ENCODE peak calls at places on chromosome 16, in eight cellular contexts. H is fibroblast of lung, E is SJCRH30, K is PC-9, P is cardiac muscle cell, X is small intestine, D is ovary, M is pancreas. Q is an unnamed sample.

GRCh38 chr16:66357523-66357928 is 9.0 kb upstream of the CDH5 start:
- DNase-seq in H (peak; percentile 85), E (peak; percentile 66), K (peak; percentile 59), P (peak; percentile 90), X (peak; percentile 55), D (peak; percentile 67), M (no peak), Q (no peak)

GRCh38 chr16:3401719-3402397 is 843 bp downstream of the ZNF174 start:
- DNase-seq in H (peak; percentile 6), E (peak; percentile 42), K (no peak), P (peak; percentile 17), X (no peak), D (no peak), M (no peak), Q (no peak)

GRCh38 chr16:80974649-80975376 is 31.9 kb downstream of the CMC2 start:
- DNase-seq in H (peak; percentile 10), E (no peak), K (no peak), P (no peak), X (no peak), D (no peak), M (no peak), Q (no peak)

GRCh38 chr16:11370084-11370931 is 25.0 kb downstream of the RMI2 start:
- DNase-seq in H (no peak), E (no peak), K (no peak), P (no peak), X (no peak), D (no peak), M (peak; percentile 50), Q (no peak)

GRCh38 chr16:66487580-66488235 is 60.6 kb downstream of the BEAN1 start:
- DNase-seq in H (no peak), E (no peak), K (no peak), P (no peak), X (no peak), D (peak; percentile 9), M (no peak), Q (no peak)

GRCh38 chr16:23827245-23827543 is 8.6 kb upstream of the PRKCB start:
- DNase-seq in H (no peak), E (no peak), K (no peak), P (no peak), X (no peak), D (no peak), M (no peak), Q (no peak)

GRCh38 chr16:57352636-57353047 is 5.9 kb upstream of the CCL22 start:
- DNase-seq in H (no peak), E (no peak), K (no peak), P (no peak), X (no peak), D (no peak), M (no peak), Q (no peak)

GRCh38 chr16:69334696-69335095 is 4.3 kb upstream of the PDF start:
- DNase-seq in H (no peak), E (no peak), K (no peak), P (no peak), X (no peak), D (no peak), M (peak; percentile 38), Q (no peak)

GRCh38 chr16:31874354-31875111 is 926 bp downstream of the ZNF267 start:
- DNase-seq in H (peak; percentile 47), E (no peak), K (peak; percentile 71), P (peak; percentile 51), X (peak; percentile 71), D (no peak), M (no peak), Q (no peak)

GRCh38 chr16:53744449-53744848 is 40.5 kb downstream of the FTO start:
- DNase-seq in H (no peak), E (no peak), K (peak; percentile 84), P (no peak), X (no peak), D (no peak), M (no peak), Q (peak; percentile 59)

GRCh38 chr16:526181-527014 is 1.1 kb upstream of the CAPN15 start:
- DNase-seq in H (peak; percentile 48), E (peak; percentile 90), K (peak; percentile 51), P (peak; percentile 66), X (peak; percentile 70), D (peak; percentile 54), M (no peak), Q (peak; percentile 28)

GRCh38 chr16:68265078-68265925 is 976 bp downstream of the SLC7A6 start:
- DNase-seq in H (peak; percentile 46), E (peak; percentile 33), K (peak; percentile 99), P (peak; percentile 62), X (peak; percentile 87), D (no peak), M (no peak), Q (peak; percentile 79)

GRCh38 chr16:50202926-50203624 is 50.0 kb downstream of the TENT4B start:
- DNase-seq in H (peak; percentile 93), E (peak; percentile 15), K (peak; percentile 88), P (peak; percentile 94), X (peak; percentile 34), D (peak; percentile 40), M (no peak), Q (no peak)

GRCh38 chr16:11407047-11407982 is 62.1 kb downstream of the RMI2 start:
- DNase-seq in H (peak; percentile 76), E (peak; percentile 51), K (peak; percentile 48), P (peak; percentile 84), X (peak; percentile 81), D (peak; percentile 75), M (no peak), Q (peak; percentile 75)

GRCh38 chr16:81608515-81609209 is 164.1 kb downstream of the CMIP start:
- DNase-seq in H (peak; percentile 62), E (no peak), K (no peak), P (peak; percentile 78), X (no peak), D (no peak), M (no peak), Q (no peak)

GRCh38 chr16:83793179-83793578 is 14.6 kb upstream of the HSBP1 start:
- DNase-seq in H (no peak), E (no peak), K (no peak), P (no peak), X (no peak), D (no peak), M (no peak), Q (no peak)

GRCh38 chr16:2333772-2334379 is 6.7 kb downstream of the ABCA3 start:
- DNase-seq in H (no peak), E (no peak), K (peak; percentile 43), P (no peak), X (no peak), D (no peak), M (no peak), Q (no peak)

GRCh38 chr16:9102379-9102778 is 10.9 kb downstream of the HAPSTR1 start:
- DNase-seq in H (peak; percentile 79), E (peak; percentile 12), K (peak; percentile 86), P (peak; percentile 75), X (no peak), D (no peak), M (no peak), Q (no peak)
- H3K4me1 ChIP-seq in H (peaks cover 25% of the 10 kb centered on the region), E (peaks cover 6% of the 10 kb centered on the region), K (peaks cover 62% of the 10 kb centered on the region), P (peaks cover 14% of the 10 kb centered on the region), X (peaks cover 15% of the 10 kb centered on the region), D (peaks cover 26% of the 10 kb centered on the region), M (peaks cover 31% of the 10 kb centered on the region), Q (peaks cover 100% of the 10 kb centered on the region)

GRCh38 chr16:88471115-88471514 is 18.0 kb downstream of the ZFPM1 start:
- DNase-seq in H (no peak), E (no peak), K (no peak), P (no peak), X (no peak), D (no peak), M (no peak), Q (no peak)
- H3K27ac ChIP-seq in H (no peak overlapping the region), E (no peak overlapping the region), K (no peak overlapping the region), P (no peak overlapping the region), X (no peak overlapping the region), D (no peak overlapping the region), M (no peak overlapping the region), Q (peak overlapping the region; percentile 69)

GRCh38 chr16:85570735-85571562 is 42.2 kb upstream of the GSE1 start:
- DNase-seq in H (no peak), E (no peak), K (no peak), P (no peak), X (no peak), D (no peak), M (no peak), Q (peak; percentile 73)

GRCh38 chr16:85571563-85571812 is 41.6 kb upstream of the GSE1 start:
- DNase-seq in H (no peak), E (no peak), K (no peak), P (no peak), X (no peak), D (no peak), M (no peak), Q (peak; percentile 36)

GRCh38 chr16:85569615-85570212 is 43.4 kb upstream of the GSE1 start:
- DNase-seq in H (peak; percentile 56), E (peak; percentile 95), K (no peak), P (peak; percentile 82), X (no peak), D (no peak), M (no peak), Q (no peak)

GRCh38 chr16:85569039-85569614 is 44.0 kb upstream of the GSE1 start:
- DNase-seq in H (no peak), E (no peak), K (no peak), P (no peak), X (peak; percentile 55), D (no peak), M (no peak), Q (no peak)

DNA sequence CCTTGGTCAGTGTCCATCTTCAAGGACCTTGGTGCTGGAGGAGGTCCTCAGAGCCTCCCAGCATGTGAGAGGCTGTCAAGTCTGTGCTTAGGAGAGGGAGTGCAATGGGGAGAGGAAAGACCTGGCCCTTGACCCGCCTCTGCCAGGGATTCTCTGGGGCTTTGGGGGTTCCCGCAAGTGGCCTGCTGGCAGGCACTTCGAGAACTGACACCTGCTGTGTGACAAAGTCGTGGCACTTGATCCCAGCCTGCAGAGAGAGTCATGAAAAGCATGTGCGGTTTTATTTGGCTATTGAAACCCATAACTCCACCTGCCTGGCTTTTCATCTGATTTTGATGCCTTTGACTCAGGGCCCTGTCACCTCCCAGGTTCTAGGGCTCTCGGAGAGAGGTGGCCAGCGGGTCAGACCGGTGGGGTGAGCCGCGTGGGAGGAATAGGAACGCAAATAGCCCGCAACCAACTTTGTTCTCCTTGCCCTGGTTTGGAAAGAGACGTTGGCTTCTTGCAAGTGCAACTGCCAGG is 42.8 kb upstream of the GSE1 start:
- DNase-seq in H (no peak), E (no peak), K (peak; percentile 88), P (no peak), X (no peak), D (no peak), M (no peak), Q (peak; percentile 44)
- H3K4me1 ChIP-seq in H (peaks cover 19% of the 10 kb centered on the region), E (peaks cover 36% of the 10 kb centered on the region), K (peaks cover 28% of the 10 kb centered on the region), P (peaks cover 66% of the 10 kb centered on the region), X (peaks cover 18% of the 10 kb centered on the region), D (peaks cover 13% of the 10 kb centered on the region), M (peaks cover 32% of the 10 kb centered on the region), Q (peaks cover 47% of the 10 kb centered on the region)

DNA sequence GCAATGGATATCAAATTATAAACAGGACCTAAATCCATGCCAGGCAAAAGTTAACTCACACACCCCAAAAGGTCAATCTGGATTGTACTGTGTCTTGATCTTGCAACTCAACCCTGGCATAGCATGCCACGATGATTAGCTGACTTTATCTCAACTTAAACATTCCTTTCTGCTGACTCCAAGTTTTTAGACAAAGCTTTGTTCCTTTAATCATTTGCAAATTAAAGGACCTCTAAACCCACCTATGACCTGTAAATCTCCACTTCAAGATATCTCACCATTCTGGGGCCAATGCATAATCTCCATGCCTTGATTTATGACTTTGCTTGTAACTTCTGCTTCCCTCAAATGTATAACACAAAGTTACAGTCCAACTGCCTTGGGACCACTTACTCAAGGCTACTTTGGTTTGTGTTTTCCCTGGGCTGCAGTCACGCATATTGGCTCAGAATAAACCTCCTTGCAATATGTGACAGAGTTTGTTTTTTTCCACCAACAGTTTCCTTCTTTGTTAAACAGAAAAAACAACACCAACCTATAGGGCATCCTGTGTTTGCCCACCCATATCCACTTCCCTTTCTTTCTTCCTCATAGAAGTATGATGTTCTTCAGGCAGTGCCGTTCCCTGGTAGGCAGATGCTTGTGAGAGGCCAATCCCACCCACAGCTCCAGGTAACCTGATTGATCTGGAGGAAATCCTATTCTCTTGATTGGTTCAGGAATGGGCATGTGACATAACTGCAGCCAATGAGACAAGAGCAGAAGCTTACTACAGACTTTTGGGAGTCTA is 390.6 kb upstream of the ERCC4 start:
- DNase-seq in H (no peak), E (no peak), K (peak; percentile 55), P (no peak), X (no peak), D (no peak), M (no peak), Q (no peak)
- H3K27ac ChIP-seq in H (no peak overlapping the region), E (no peak overlapping the region), K (no peak overlapping the region), P (no peak overlapping the region), X (no peak overlapping the region), D (no peak overlapping the region), M (no peak overlapping the region), Q (no peak overlapping the region)